ENCODE peak calls at places on chromosomes 16 and 17, in five cellular contexts. One of them, this sample, is unnamed.

GRCh38 chr17:19928299-19928698 is 49.3 kb downstream of the AKAP10 start:
- DNase-seq in EL: peak; percentile 25
- DNase-seq in heart right ventricle: no peak
- DNase-seq in M059J: peak; percentile 74
- DNase-seq in left ventricle myocardium superior: no peak
- DNase-seq in this sample: peak; percentile 39

GRCh38 chr16:88941933-88942909 is 34.8 kb downstream of the CBFA2T3 start:
- DNase-seq in EL: no peak
- DNase-seq in heart right ventricle: peak; percentile 48
- DNase-seq in M059J: no peak
- DNase-seq in left ventricle myocardium superior: peak; percentile 77
- DNase-seq in this sample: no peak

GRCh38 chr17:75812096-75813001 is 27.7 kb downstream of the UNK start:
- DNase-seq in EL: no peak
- DNase-seq in heart right ventricle: no peak
- DNase-seq in M059J: no peak
- DNase-seq in left ventricle myocardium superior: peak; percentile 7
- DNase-seq in this sample: no peak

GRCh38 chr17:39676198-39676819 is 8.1 kb downstream of the PNMT start:
- DNase-seq in EL: no peak
- DNase-seq in heart right ventricle: peak; percentile 69
- DNase-seq in M059J: peak; percentile 42
- DNase-seq in left ventricle myocardium superior: peak; percentile 90
- DNase-seq in this sample: no peak

GRCh38 chr17:38604479-38605229 is 1.1 kb downstream of the SRCIN1 start:
- DNase-seq in EL: no peak
- DNase-seq in heart right ventricle: no peak
- DNase-seq in M059J: no peak
- DNase-seq in left ventricle myocardium superior: no peak
- DNase-seq in this sample: no peak

GRCh38 chr16:85181091-85181738 is 68.9 kb upstream of the CIBAR2 start:
- DNase-seq in EL: no peak
- DNase-seq in heart right ventricle: no peak
- DNase-seq in M059J: no peak
- DNase-seq in left ventricle myocardium superior: peak; percentile 39
- DNase-seq in this sample: no peak

GRCh38 chr17:47850373-47850691 is 631 bp downstream of the SP6 start:
- DNase-seq in EL: no peak
- DNase-seq in heart right ventricle: no peak
- DNase-seq in M059J: no peak
- DNase-seq in left ventricle myocardium superior: no peak
- DNase-seq in this sample: no peak

GRCh38 chr16:3654249-3654991 is at the start of gene DNASE1:
- DNase-seq in EL: peak; percentile 60
- DNase-seq in heart right ventricle: peak; percentile 58
- DNase-seq in M059J: peak; percentile 63
- DNase-seq in left ventricle myocardium superior: peak; percentile 56
- DNase-seq in this sample: peak; percentile 52

GRCh38 chr16:89026121-89026612 is 49.2 kb upstream of the CBFA2T3 start:
- DNase-seq in EL: no peak
- DNase-seq in heart right ventricle: no peak
- DNase-seq in M059J: peak; percentile 31
- DNase-seq in left ventricle myocardium superior: no peak
- DNase-seq in this sample: no peak

GRCh38 chr17:66301864-66302741 is at the start of gene PRKCA:
- DNase-seq in EL: peak; percentile 81
- DNase-seq in heart right ventricle: peak; percentile 59
- DNase-seq in M059J: peak; percentile 67
- DNase-seq in left ventricle myocardium superior: peak; percentile 91
- DNase-seq in this sample: peak; percentile 65

GRCh38 chr16:56351481-56351880 is 73.9 kb downstream of the AMFR start:
- DNase-seq in EL: no peak
- DNase-seq in heart right ventricle: no peak
- DNase-seq in M059J: no peak
- DNase-seq in left ventricle myocardium superior: no peak
- DNase-seq in this sample: no peak

GRCh38 chr16:15950167-15950854 is 895 bp downstream of the ABCC1 start:
- DNase-seq in EL: peak; percentile 60
- DNase-seq in heart right ventricle: no peak
- DNase-seq in M059J: peak; percentile 64
- DNase-seq in left ventricle myocardium superior: no peak
- DNase-seq in this sample: no peak

GRCh38 chr16:48366165-48367093 is 18.8 kb downstream of the SIAH1 start:
- DNase-seq in EL: peak; percentile 87
- DNase-seq in heart right ventricle: no peak
- DNase-seq in M059J: peak; percentile 85
- DNase-seq in left ventricle myocardium superior: no peak
- DNase-seq in this sample: peak; percentile 81

GRCh38 chr17:73118139-73118538 is 25.7 kb upstream of the SLC39A11 start:
- DNase-seq in EL: no peak
- DNase-seq in heart right ventricle: no peak
- DNase-seq in M059J: no peak
- DNase-seq in left ventricle myocardium superior: no peak
- DNase-seq in this sample: no peak

This sample was measured in NCI-H226.